ENCODE peak calls at places on chromosomes 11 and 22, in four cellular contexts. L is stimulated activated CD8-positive, alpha-beta memory T cell treated with anti-CD3 and anti-CD28 coated beads, Interleukin-4, amount 100 ng/mL, for 1 hour; P is MM.1S; X is activated CD4-positive, CD25-positive, alpha-beta regulatory T cell treated with anti-CD3 and anti-CD28 coated beads, Interleukin-2, amount 50 U/mL, for 72 hours. J is an unnamed sample.

GRCh38 chr22:39535302-39535805 is 2.8 kb upstream of the RPS19BP1 start:
- DNase-seq in L (no peak), X (no peak), P (no peak), J (no peak)

GRCh38 chr11:62719302-62719978 is 7.8 kb downstream of the HNRNPUL2 start:
- DNase-seq in L (no peak), P (no peak), X (no peak), J (no peak)

GRCh38 chr22:50318698-50319411 is 8.0 kb downstream of the DENND6B start:
- DNase-seq in X (no peak), P (no peak), L (no peak), J (no peak)

GRCh38 chr11:45180158-45180887 is 33.9 kb downstream of the PRDM11 start:
- DNase-seq in P (peak; percentile 57), X (peak; percentile 39), L (no peak), J (no peak)

GRCh38 chr11:8988329-8989234 is 15.2 kb downstream of the NRIP3 start:
- DNase-seq in L (no peak), X (no peak), P (no peak), J (no peak)

GRCh38 chr22:38246692-38247091 is 26.1 kb downstream of the TMEM184B start:
- DNase-seq in P (no peak), X (no peak), L (no peak), J (no peak)

GRCh38 chr11:4095509-4096230 is 1.1 kb downstream of the RRM1 start:
- DNase-seq in X (no peak), L (no peak), P (peak; percentile 14), J (no peak)

GRCh38 chr11:113435190-113435968 is 39.8 kb downstream of the DRD2 start:
- DNase-seq in L (no peak), P (no peak), X (no peak), J (no peak)

GRCh38 chr11:69187540-69188065 is 31.9 kb downstream of the SMIM38 start:
- DNase-seq in P (no peak), X (no peak), L (no peak), J (no peak)

GRCh38 chr11:65486570-65487466 is 12.0 kb upstream of the MALAT1 start:
- DNase-seq in X (no peak), P (no peak), L (no peak), J (peak; percentile 69)

GRCh38 chr22:43796567-43796966 is 15.5 kb downstream of the EFCAB6 start:
- DNase-seq in X (no peak), P (no peak), L (no peak), J (no peak)

GRCh38 chr11:31414338-31414737 is 44.7 kb downstream of the DNAJC24 start:
- DNase-seq in X (no peak), P (no peak), L (no peak), J (no peak)

GRCh38 chr11:70423523-70424505 is 25.5 kb downstream of the CTTN start:
- DNase-seq in L (peak; percentile 14), X (peak; percentile 46), P (no peak), J (no peak)

GRCh38 chr11:114819028-114819427 is 140.7 kb downstream of the NXPE2 start:
- DNase-seq in P (peak; percentile 38), L (no peak), X (no peak), J (no peak)

GRCh38 chr11:115505165-115505564 is 950 bp upstream of the CADM1 start:
- DNase-seq in P (peak; percentile 8), X (no peak), L (no peak), J (no peak)

GRCh38 chr11:98003606-98004371 is 1017.0 kb upstream of the CNTN5 start:
- DNase-seq in P (no peak), X (no peak), L (no peak), J (no peak)

GRCh38 chr22:17815703-17816254 is 41.5 kb upstream of the BID start:
- DNase-seq in X (no peak), L (no peak), P (no peak), J (no peak)

GRCh38 chr22:36339171-36340065 is 48.3 kb downstream of the MYH9 start:
- DNase-seq in X (no peak), L (no peak), P (no peak), J (no peak)

GRCh38 chr11:85048801-85049200 is 578.3 kb downstream of the DLG2 start:
- DNase-seq in X (no peak), P (no peak), L (no peak), J (no peak)

GRCh38 chr22:44427506-44428470 is 70.2 kb downstream of the RTL6 start:
- DNase-seq in X (no peak), L (no peak), P (no peak), J (no peak)

GRCh38 chr22:47174671-47175111 is 412.2 kb downstream of the TBC1D22A start:
- DNase-seq in P (no peak), L (no peak), X (peak; percentile 8), J (peak; percentile 45)

GRCh38 chr11:64918056-64918455 is 1.0 kb upstream of the ATG2A start:
- DNase-seq in L (no peak), X (no peak), P (peak; percentile 50), J (no peak)

GRCh38 chr11:47606731-47607130 is 12.5 kb upstream of the C1QTNF4 start:
- DNase-seq in X (no peak), P (no peak), L (no peak), J (peak; percentile 54)

GRCh38 chr11:134418119-134418840 is 6.2 kb upstream of the B3GAT1 start:
- DNase-seq in L (no peak), P (no peak), X (no peak), J (no peak)

GRCh38 chr22:20219667-20220628 is 48.2 kb downstream of the RTN4R start:
- DNase-seq in P (no peak), X (peak; percentile 49), L (no peak), J (no peak)

GRCh38 chr11:84969103-84969502 is 658.0 kb downstream of the DLG2 start:
- DNase-seq in X (no peak), P (no peak), L (no peak), J (no peak)

GRCh38 chr22:32501797-32502290 is 27.2 kb downstream of the FBXO7 start:
- DNase-seq in L (no peak), X (no peak), P (no peak), J (no peak)

GRCh38 chr11:79021601-79022000 is 419.2 kb downstream of the TENM4 start:
- DNase-seq in X (no peak), L (no peak), P (no peak), J (no peak)

GRCh38 chr11:130213143-130213978 is 53.8 kb downstream of the ST14 start:
- DNase-seq in X (peak; percentile 79), L (peak; percentile 53), P (peak; percentile 47), J (peak; percentile 70)

GRCh38 chr11:24739637-24740036 is 242.8 kb downstream of the LUZP2 start:
- DNase-seq in P (no peak), L (no peak), X (no peak), J (no peak)

GRCh38 chr11:83249972-83250593 is 36.1 kb downstream of the CCDC90B start:
- DNase-seq in X (no peak), P (peak; percentile 54), L (no peak), J (no peak)

J was measured in suprapubic skin.